ENCODE peak calls at places on chromosomes 11 and 22, in four cellular contexts. One of them, this sample, is unnamed.

GRCh38 chr22:31646186-31647019 is 15.6 kb downstream of the PISD start:
- DNase-seq in NCI-H1092 treated with DMSO at 0.1 percent for 48 hours: no peak
- DNase-seq in psoas muscle: no peak
- DNase-seq in left ventricle myocardium inferior: no peak
- DNase-seq in this sample: peak

GRCh38 chr11:114098927-114099326 is 39.4 kb downstream of the ZBTB16 start:
- DNase-seq in psoas muscle: no peak
- DNase-seq in NCI-H1092 treated with DMSO at 0.1 percent for 48 hours: peak
- DNase-seq in left ventricle myocardium inferior: no peak
- DNase-seq in this sample: no peak

GRCh38 chr11:130613396-130613795 is 165.0 kb downstream of the ADAMTS15 start:
- DNase-seq in psoas muscle: no peak
- DNase-seq in NCI-H1092 treated with DMSO at 0.1 percent for 48 hours: no peak
- DNase-seq in left ventricle myocardium inferior: no peak
- DNase-seq in this sample: no peak

GRCh38 chr22:35894464-35894878 is 134.2 kb downstream of the RBFOX2 start:
- DNase-seq in psoas muscle: no peak
- DNase-seq in NCI-H1092 treated with DMSO at 0.1 percent for 48 hours: no peak
- DNase-seq in left ventricle myocardium inferior: no peak
- DNase-seq in this sample: no peak

GRCh38 chr11:44010789-44011251 is 37.0 kb upstream of the ACCSL start:
- DNase-seq in NCI-H1092 treated with DMSO at 0.1 percent for 48 hours: no peak
- DNase-seq in left ventricle myocardium inferior: no peak
- DNase-seq in psoas muscle: no peak
- DNase-seq in this sample: no peak

GRCh38 chr11:67136156-67136555 is 17.1 kb downstream of the KDM2A start:
- DNase-seq in NCI-H1092 treated with DMSO at 0.1 percent for 48 hours: no peak
- DNase-seq in left ventricle myocardium inferior: no peak
- DNase-seq in psoas muscle: no peak
- DNase-seq in this sample: no peak

GRCh38 chr11:45354976-45355705 is 69.0 kb upstream of the SYT13 start:
- DNase-seq in psoas muscle: peak
- DNase-seq in left ventricle myocardium inferior: peak
- DNase-seq in NCI-H1092 treated with DMSO at 0.1 percent for 48 hours: peak
- DNase-seq in this sample: peak

GRCh38 chr22:26848244-26848920 is 191.0 kb downstream of the MIAT start:
- DNase-seq in psoas muscle: peak
- DNase-seq in left ventricle myocardium inferior: no peak
- DNase-seq in NCI-H1092 treated with DMSO at 0.1 percent for 48 hours: no peak
- DNase-seq in this sample: peak

GRCh38 chr11:76155455-76156232 is 50.7 kb downstream of the WNT11 start:
- DNase-seq in NCI-H1092 treated with DMSO at 0.1 percent for 48 hours: no peak
- DNase-seq in left ventricle myocardium inferior: no peak
- DNase-seq in psoas muscle: no peak
- DNase-seq in this sample: no peak

GRCh38 chr22:21972293-21972779 is 10.3 kb downstream of the TOP3B start:
- DNase-seq in psoas muscle: no peak
- DNase-seq in left ventricle myocardium inferior: no peak
- DNase-seq in NCI-H1092 treated with DMSO at 0.1 percent for 48 hours: no peak
- DNase-seq in this sample: no peak

GRCh38 chr11:122711831-122712378 is 56.4 kb downstream of the UBASH3B start:
- DNase-seq in left ventricle myocardium inferior: no peak
- DNase-seq in psoas muscle: no peak
- DNase-seq in NCI-H1092 treated with DMSO at 0.1 percent for 48 hours: peak
- DNase-seq in this sample: peak

GRCh38 chr22:46592390-46592872 is 27.8 kb upstream of the GRAMD4 start:
- DNase-seq in left ventricle myocardium inferior: peak
- DNase-seq in NCI-H1092 treated with DMSO at 0.1 percent for 48 hours: no peak
- DNase-seq in psoas muscle: no peak
- DNase-seq in this sample: peak

GRCh38 chr11:46890665-46891064 is 27.7 kb downstream of the LRP4 start:
- DNase-seq in psoas muscle: no peak
- DNase-seq in NCI-H1092 treated with DMSO at 0.1 percent for 48 hours: no peak
- DNase-seq in left ventricle myocardium inferior: no peak
- DNase-seq in this sample: peak

GRCh38 chr11:8267831-8268529 is 4.3 kb upstream of the LMO1 start:
- DNase-seq in psoas muscle: no peak
- DNase-seq in left ventricle myocardium inferior: no peak
- DNase-seq in NCI-H1092 treated with DMSO at 0.1 percent for 48 hours: peak
- DNase-seq in this sample: no peak

GRCh38 chr22:18157714-18158028 is 7.7 kb downstream of the USP18 start:
- DNase-seq in psoas muscle: no peak
- DNase-seq in left ventricle myocardium inferior: no peak
- DNase-seq in NCI-H1092 treated with DMSO at 0.1 percent for 48 hours: no peak
- DNase-seq in this sample: no peak

GRCh38 chr11:128262463-128263345 is 324.7 kb downstream of the ETS1 start:
- DNase-seq in NCI-H1092 treated with DMSO at 0.1 percent for 48 hours: no peak
- DNase-seq in left ventricle myocardium inferior: no peak
- DNase-seq in psoas muscle: no peak
- DNase-seq in this sample: no peak

GRCh38 chr22:19178065-19178658 is 374 bp downstream of the SLC25A1 start:
- DNase-seq in NCI-H1092 treated with DMSO at 0.1 percent for 48 hours: no peak
- DNase-seq in psoas muscle: peak
- DNase-seq in left ventricle myocardium inferior: peak
- DNase-seq in this sample: peak

GRCh38 chr11:92505689-92506088 is 281.1 kb downstream of the FAT3 start:
- DNase-seq in left ventricle myocardium inferior: no peak
- DNase-seq in psoas muscle: no peak
- DNase-seq in NCI-H1092 treated with DMSO at 0.1 percent for 48 hours: no peak
- DNase-seq in this sample: no peak

GRCh38 chr11:121321614-121322243 is 29.2 kb downstream of the SC5D start:
- DNase-seq in NCI-H1092 treated with DMSO at 0.1 percent for 48 hours: peak
- DNase-seq in psoas muscle: no peak
- DNase-seq in left ventricle myocardium inferior: no peak
- DNase-seq in this sample: no peak

GRCh38 chr22:40385041-40385782 is 14.8 kb downstream of the SGSM3 start:
- DNase-seq in left ventricle myocardium inferior: no peak
- DNase-seq in psoas muscle: no peak
- DNase-seq in NCI-H1092 treated with DMSO at 0.1 percent for 48 hours: no peak
- DNase-seq in this sample: no peak

GRCh38 chr22:36369922-36370781 is 17.6 kb downstream of the MYH9 start:
- DNase-seq in psoas muscle: no peak
- DNase-seq in left ventricle myocardium inferior: peak
- DNase-seq in NCI-H1092 treated with DMSO at 0.1 percent for 48 hours: peak
- DNase-seq in this sample: peak

This sample was measured in LHCN-M2.